ENCODE peak calls at places on chromosomes 1 and 21, in nine cellular contexts. One of them, this sample, is unnamed.

GRCh38 chr21:37532868-37533780 is 166.6 kb downstream of the DYRK1A start:
- DNase-seq in MM.1S: no peak
- DNase-seq in fibroblast of villous mesenchyme: peak; percentile 51
- DNase-seq in kidney epithelial cell: peak; percentile 59
- DNase-seq in A549: peak; percentile 35
- DNase-seq in thyroid gland: peak; percentile 85
- DNase-seq in cardiac muscle cell: no peak
- DNase-seq in fibroblast of lung: peak; percentile 76
- DNase-seq in AG04450: no peak
- DNase-seq in this sample: no peak

GRCh38 chr1:14718476-14718875 is 120.0 kb downstream of the KAZN start:
- DNase-seq in MM.1S: no peak
- DNase-seq in fibroblast of villous mesenchyme: no peak
- DNase-seq in kidney epithelial cell: no peak
- DNase-seq in A549: no peak
- DNase-seq in thyroid gland: no peak
- DNase-seq in cardiac muscle cell: no peak
- DNase-seq in fibroblast of lung: no peak
- DNase-seq in AG04450: no peak
- DNase-seq in this sample: no peak

GRCh38 chr1:36888811-36889477 is 145.4 kb downstream of the GRIK3 start:
- DNase-seq in MM.1S: no peak
- DNase-seq in fibroblast of villous mesenchyme: no peak
- DNase-seq in kidney epithelial cell: no peak
- DNase-seq in A549: no peak
- DNase-seq in thyroid gland: no peak
- DNase-seq in cardiac muscle cell: no peak
- DNase-seq in fibroblast of lung: no peak
- DNase-seq in AG04450: no peak
- DNase-seq in this sample: no peak

GRCh38 chr1:9767964-9768668 is 55.6 kb downstream of the CLSTN1 start:
- DNase-seq in MM.1S: no peak
- DNase-seq in fibroblast of villous mesenchyme: no peak
- DNase-seq in kidney epithelial cell: no peak
- DNase-seq in A549: peak; percentile 59
- DNase-seq in thyroid gland: no peak
- DNase-seq in cardiac muscle cell: no peak
- DNase-seq in fibroblast of lung: no peak
- DNase-seq in AG04450: no peak
- DNase-seq in this sample: no peak

GRCh38 chr1:186082235-186082937 is 292.7 kb downstream of the TPR start:
- DNase-seq in MM.1S: no peak
- DNase-seq in fibroblast of villous mesenchyme: peak; percentile 76
- DNase-seq in kidney epithelial cell: peak; percentile 77
- DNase-seq in A549: peak; percentile 47
- DNase-seq in thyroid gland: peak; percentile 98
- DNase-seq in cardiac muscle cell: peak; percentile 85
- DNase-seq in fibroblast of lung: peak; percentile 44
- DNase-seq in AG04450: no peak
- DNase-seq in this sample: peak; percentile 28

GRCh38 chr21:26843912-26844257 is 1.3 kb downstream of the ADAMTS1 start:
- DNase-seq in MM.1S: peak; percentile 11
- DNase-seq in fibroblast of villous mesenchyme: peak; percentile 43
- DNase-seq in kidney epithelial cell: no peak
- DNase-seq in A549: peak; percentile 33
- DNase-seq in thyroid gland: no peak
- DNase-seq in cardiac muscle cell: no peak
- DNase-seq in fibroblast of lung: peak; percentile 89
- DNase-seq in AG04450: no peak
- DNase-seq in this sample: peak; percentile 79

GRCh38 chr1:182668633-182669032 is 15.8 kb downstream of the RGS8 start:
- DNase-seq in MM.1S: no peak
- DNase-seq in fibroblast of villous mesenchyme: no peak
- DNase-seq in kidney epithelial cell: no peak
- DNase-seq in A549: no peak
- DNase-seq in thyroid gland: peak; percentile 96
- DNase-seq in cardiac muscle cell: no peak
- DNase-seq in fibroblast of lung: no peak
- DNase-seq in AG04450: no peak
- DNase-seq in this sample: no peak

GRCh38 chr1:6519491-6519934 is 28.0 kb upstream of the PLEKHG5 start:
- DNase-seq in MM.1S: no peak
- DNase-seq in fibroblast of villous mesenchyme: no peak
- DNase-seq in kidney epithelial cell: no peak
- DNase-seq in A549: no peak
- DNase-seq in thyroid gland: no peak
- DNase-seq in cardiac muscle cell: no peak
- DNase-seq in fibroblast of lung: peak; percentile 46
- DNase-seq in AG04450: no peak
- DNase-seq in this sample: no peak

GRCh38 chr1:156383023-156383422 is 14.0 kb downstream of the RHBG start:
- DNase-seq in MM.1S: peak; percentile 83
- DNase-seq in fibroblast of villous mesenchyme: peak; percentile 42
- DNase-seq in kidney epithelial cell: no peak
- DNase-seq in A549: peak; percentile 75
- DNase-seq in thyroid gland: peak; percentile 64
- DNase-seq in cardiac muscle cell: peak; percentile 75
- DNase-seq in fibroblast of lung: peak; percentile 43
- DNase-seq in AG04450: no peak
- DNase-seq in this sample: peak; percentile 18

GRCh38 chr1:158037876-158038359 is 44.5 kb downstream of the KIRREL1 start:
- DNase-seq in MM.1S: no peak
- DNase-seq in fibroblast of villous mesenchyme: peak; percentile 69
- DNase-seq in kidney epithelial cell: no peak
- DNase-seq in A549: peak; percentile 34
- DNase-seq in thyroid gland: peak; percentile 21
- DNase-seq in cardiac muscle cell: no peak
- DNase-seq in fibroblast of lung: peak; percentile 51
- DNase-seq in AG04450: no peak
- DNase-seq in this sample: no peak

GRCh38 chr1:34825455-34826081 is 32.8 kb downstream of the GJA4 start:
- DNase-seq in MM.1S: no peak
- DNase-seq in fibroblast of villous mesenchyme: no peak
- DNase-seq in kidney epithelial cell: no peak
- DNase-seq in A549: no peak
- DNase-seq in thyroid gland: peak; percentile 86
- DNase-seq in cardiac muscle cell: peak; percentile 34
- DNase-seq in fibroblast of lung: no peak
- DNase-seq in AG04450: no peak
- DNase-seq in this sample: no peak

GRCh38 chr1:76690784-76691183 is 176.5 kb upstream of the ST6GALNAC5 start:
- DNase-seq in MM.1S: no peak
- DNase-seq in fibroblast of villous mesenchyme: peak; percentile 11
- DNase-seq in kidney epithelial cell: no peak
- DNase-seq in A549: no peak
- DNase-seq in thyroid gland: no peak
- DNase-seq in cardiac muscle cell: no peak
- DNase-seq in fibroblast of lung: peak; percentile 10
- DNase-seq in AG04450: no peak
- DNase-seq in this sample: no peak

GRCh38 chr1:30371179-30371788 is 352.1 kb downstream of the MATN1 start:
- DNase-seq in MM.1S: no peak
- DNase-seq in fibroblast of villous mesenchyme: no peak
- DNase-seq in kidney epithelial cell: no peak
- DNase-seq in A549: no peak
- DNase-seq in thyroid gland: no peak
- DNase-seq in cardiac muscle cell: no peak
- DNase-seq in fibroblast of lung: no peak
- DNase-seq in AG04450: no peak
- DNase-seq in this sample: no peak

DNA sequence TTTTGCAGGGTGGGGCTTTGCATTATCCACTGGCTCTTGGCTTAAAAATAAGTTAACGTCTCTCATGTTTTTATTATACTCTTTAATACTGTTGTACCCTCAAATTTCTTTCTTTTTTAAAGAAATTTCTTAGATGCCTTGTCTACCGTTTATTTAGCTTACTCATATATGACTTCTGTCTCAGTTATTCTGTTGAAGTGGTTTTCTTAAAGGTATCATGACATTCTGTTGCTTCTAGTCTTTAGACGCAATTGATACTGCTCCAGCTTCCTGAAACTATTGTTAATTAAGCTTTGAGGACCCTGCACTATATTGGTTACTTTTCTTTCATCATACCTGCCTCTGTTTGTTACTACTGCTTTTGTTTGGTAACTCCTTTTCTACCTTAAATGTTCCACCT is 11.7 kb downstream of the PKN2 start:
- DNase-seq in MM.1S: no peak
- DNase-seq in fibroblast of villous mesenchyme: no peak
- DNase-seq in kidney epithelial cell: no peak
- DNase-seq in A549: no peak
- DNase-seq in thyroid gland: no peak
- DNase-seq in cardiac muscle cell: no peak
- DNase-seq in fibroblast of lung: peak; percentile 59
- DNase-seq in AG04450: no peak
- DNase-seq in this sample: no peak
- H3K4me3 ChIP-seq in MM.1S: no peak overlapping the region
- H3K4me3 ChIP-seq in fibroblast of villous mesenchyme: no peak overlapping the region
- H3K4me3 ChIP-seq in kidney epithelial cell: no peak overlapping the region
- H3K4me3 ChIP-seq in A549: no peak overlapping the region
- H3K4me3 ChIP-seq in thyroid gland: no peak overlapping the region
- H3K4me3 ChIP-seq in cardiac muscle cell: no peak overlapping the region
- H3K4me3 ChIP-seq in fibroblast of lung: no peak overlapping the region
- H3K4me3 ChIP-seq in AG04450: no peak overlapping the region
- H3K4me3 ChIP-seq in this sample: no peak overlapping the region

DNA sequence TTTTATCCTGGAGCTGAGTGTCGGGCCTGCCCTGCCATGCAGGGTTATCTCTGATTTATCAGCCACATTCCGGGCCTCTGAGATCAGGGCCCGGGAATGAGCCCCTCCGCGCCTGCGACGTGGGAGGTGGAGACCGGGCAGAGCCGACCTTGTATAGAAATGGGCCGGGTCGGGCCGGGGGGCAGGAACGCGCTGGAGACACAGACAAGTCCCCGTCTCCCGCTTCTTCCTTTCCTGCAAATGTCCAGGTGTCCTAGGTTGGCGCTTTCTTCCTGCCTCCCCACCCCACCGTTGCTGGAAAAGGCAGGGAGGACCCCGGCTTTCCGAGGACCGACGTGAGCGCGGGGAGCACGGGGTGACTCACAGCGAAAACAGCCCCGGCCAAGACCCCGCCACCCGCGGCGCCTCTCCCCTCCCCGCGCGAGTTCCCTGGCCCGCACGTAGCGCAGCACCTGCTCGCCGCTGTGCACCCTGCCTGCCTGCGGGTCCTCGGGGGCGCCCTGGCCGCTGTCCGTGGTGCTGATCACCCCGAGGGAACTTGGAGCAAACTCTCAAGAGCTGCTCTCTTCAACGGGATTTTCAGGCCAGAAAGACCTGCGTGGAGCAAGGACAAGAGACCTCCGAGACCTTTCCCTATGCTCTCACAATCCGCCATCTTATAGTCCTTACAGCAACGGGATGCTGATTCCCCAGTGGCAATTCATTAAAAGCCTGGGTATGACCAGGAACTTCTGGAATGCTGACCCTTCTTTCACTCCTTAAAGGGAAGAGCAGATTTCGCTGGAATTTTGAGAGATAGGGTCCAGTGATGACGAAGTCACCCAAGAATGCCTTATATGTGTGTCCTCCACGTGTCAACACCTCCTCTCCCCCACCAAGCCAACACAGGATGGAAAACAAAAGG is 475 bp upstream of the NPPB start:
- DNase-seq in MM.1S: peak; percentile 67
- DNase-seq in fibroblast of villous mesenchyme: peak; percentile 72
- DNase-seq in kidney epithelial cell: peak; percentile 28
- DNase-seq in A549: peak; percentile 37
- DNase-seq in thyroid gland: peak; percentile 82
- DNase-seq in cardiac muscle cell: peak; percentile 91
- DNase-seq in fibroblast of lung: peak; percentile 59
- DNase-seq in AG04450: no peak
- DNase-seq in this sample: peak; percentile 13
- TF ChIP-seq CTCF in MM.1S: peak; percentile 43
- TF ChIP-seq CTCF in fibroblast of villous mesenchyme: peak; percentile 44
- TF ChIP-seq CTCF in kidney epithelial cell: peak; percentile 18
- TF ChIP-seq CTCF in A549: no peak
- TF ChIP-seq CTCF in thyroid gland: peak; percentile 27
- TF ChIP-seq CTCF in cardiac muscle cell: peak; percentile 41
- TF ChIP-seq CTCF in fibroblast of lung: peak; percentile 30
- TF ChIP-seq CTCF in AG04450: peak; percentile 43
- TF ChIP-seq CTCF in this sample: peak; percentile 33

GRCh38 chr1:92201973-92202372 is 15.7 kb upstream of the C1orf146 start:
- DNase-seq in MM.1S: no peak
- DNase-seq in fibroblast of villous mesenchyme: no peak
- DNase-seq in kidney epithelial cell: no peak
- DNase-seq in A549: no peak
- DNase-seq in thyroid gland: no peak
- DNase-seq in cardiac muscle cell: no peak
- DNase-seq in fibroblast of lung: no peak
- DNase-seq in AG04450: no peak
- DNase-seq in this sample: no peak
- H3K4me3 ChIP-seq in MM.1S: no peak overlapping the region
- H3K4me3 ChIP-seq in fibroblast of villous mesenchyme: no peak overlapping the region
- H3K4me3 ChIP-seq in kidney epithelial cell: no peak overlapping the region
- H3K4me3 ChIP-seq in A549: no peak overlapping the region
- H3K4me3 ChIP-seq in thyroid gland: no peak overlapping the region
- H3K4me3 ChIP-seq in cardiac muscle cell: no peak overlapping the region
- H3K4me3 ChIP-seq in fibroblast of lung: no peak overlapping the region
- H3K4me3 ChIP-seq in AG04450: no peak overlapping the region
- H3K4me3 ChIP-seq in this sample: no peak overlapping the region

GRCh38 chr21:44618504-44618903 is 6.6 kb downstream of the KRTAP10-8 start:
- DNase-seq in MM.1S: no peak
- DNase-seq in fibroblast of villous mesenchyme: no peak
- DNase-seq in kidney epithelial cell: no peak
- DNase-seq in A549: peak; percentile 14
- DNase-seq in thyroid gland: no peak
- DNase-seq in cardiac muscle cell: no peak
- DNase-seq in fibroblast of lung: peak; percentile 2
- DNase-seq in AG04450: no peak
- DNase-seq in this sample: no peak
- TF ChIP-seq CTCF in MM.1S: peak; percentile 22
- TF ChIP-seq CTCF in fibroblast of villous mesenchyme: no peak
- TF ChIP-seq CTCF in kidney epithelial cell: no peak
- TF ChIP-seq CTCF in A549: no peak
- TF ChIP-seq CTCF in thyroid gland: peak; percentile 19
- TF ChIP-seq CTCF in cardiac muscle cell: no peak
- TF ChIP-seq CTCF in fibroblast of lung: no peak
- TF ChIP-seq CTCF in AG04450: peak; percentile 12
- TF ChIP-seq CTCF in this sample: no peak

GRCh38 chr1:1892763-1893120 is 1.9 kb upstream of the GNB1 start:
- DNase-seq in MM.1S: no peak
- DNase-seq in fibroblast of villous mesenchyme: no peak
- DNase-seq in kidney epithelial cell: no peak
- DNase-seq in A549: no peak
- DNase-seq in thyroid gland: no peak
- DNase-seq in cardiac muscle cell: no peak
- DNase-seq in fibroblast of lung: no peak
- DNase-seq in AG04450: no peak
- DNase-seq in this sample: no peak
- H3K4me3 ChIP-seq in MM.1S: no peak overlapping the region
- H3K4me3 ChIP-seq in fibroblast of villous mesenchyme: no peak overlapping the region
- H3K4me3 ChIP-seq in kidney epithelial cell: no peak overlapping the region
- H3K4me3 ChIP-seq in A549: no peak overlapping the region
- H3K4me3 ChIP-seq in thyroid gland: no peak overlapping the region
- H3K4me3 ChIP-seq in cardiac muscle cell: no peak overlapping the region
- H3K4me3 ChIP-seq in fibroblast of lung: no peak overlapping the region
- H3K4me3 ChIP-seq in AG04450: no peak overlapping the region
- H3K4me3 ChIP-seq in this sample: no peak overlapping the region

This sample was measured in astrocyte of the cerebellum.